ENCODE peak calls at places on chromosomes 11 and 22, in five cellular contexts. D is H1, M is GM13976, T is osteoblast, S is endodermal cell. F is an unnamed sample.

GRCh38 chr22:25563757-25564319 is 637 bp upstream of the GRK3 start:
- DNase-seq in M (peak), D (no peak), S (no peak), T (no peak), F (no peak)

GRCh38 chr11:97389270-97389669 is 999.5 kb downstream of the JRKL start:
- DNase-seq in M (no peak), S (no peak), T (no peak), D (no peak), F (no peak)

GRCh38 chr11:60672255-60672654 is 27.2 kb upstream of the MS4A8 start:
- DNase-seq in D (no peak), T (no peak), S (no peak), M (no peak), F (no peak)

GRCh38 chr11:1233351-1234053 is 10.6 kb downstream of the MUC5B start:
- DNase-seq in D (peak), M (no peak), S (peak), T (peak), F (no peak)

GRCh38 chr22:23471698-23472097 is 108.4 kb downstream of the IGLL1 start:
- DNase-seq in S (no peak), M (no peak), D (no peak), T (no peak), F (no peak)

GRCh38 chr11:20597137-20597923 is 2.1 kb upstream of the SLC6A5 start:
- DNase-seq in S (peak), T (peak), D (peak), M (no peak), F (no peak)

GRCh38 chr11:75966546-75967287 is 151.7 kb downstream of the UVRAG start:
- DNase-seq in S (no peak), M (peak), D (no peak), T (peak), F (no peak)

GRCh38 chr11:77517226-77517625 is 43.3 kb upstream of the PAK1 start:
- DNase-seq in D (peak), S (no peak), M (no peak), T (no peak), F (no peak)

GRCh38 chr11:31872074-31872440 is 60.9 kb upstream of the PAX6 start:
- DNase-seq in D (no peak), S (no peak), T (no peak), M (no peak), F (no peak)

GRCh38 chr11:31873115-31873514 is 62.0 kb upstream of the PAX6 start:
- DNase-seq in D (no peak), T (no peak), S (no peak), M (no peak), F (no peak)

GRCh38 chr11:31870609-31871309 is 59.6 kb upstream of the PAX6 start:
- DNase-seq in D (peak), M (peak), T (peak), S (peak), F (peak)

GRCh38 chr11:31874631-31875191 is 63.6 kb upstream of the PAX6 start:
- DNase-seq in D (no peak), T (no peak), S (no peak), M (no peak), F (no peak)

DNA sequence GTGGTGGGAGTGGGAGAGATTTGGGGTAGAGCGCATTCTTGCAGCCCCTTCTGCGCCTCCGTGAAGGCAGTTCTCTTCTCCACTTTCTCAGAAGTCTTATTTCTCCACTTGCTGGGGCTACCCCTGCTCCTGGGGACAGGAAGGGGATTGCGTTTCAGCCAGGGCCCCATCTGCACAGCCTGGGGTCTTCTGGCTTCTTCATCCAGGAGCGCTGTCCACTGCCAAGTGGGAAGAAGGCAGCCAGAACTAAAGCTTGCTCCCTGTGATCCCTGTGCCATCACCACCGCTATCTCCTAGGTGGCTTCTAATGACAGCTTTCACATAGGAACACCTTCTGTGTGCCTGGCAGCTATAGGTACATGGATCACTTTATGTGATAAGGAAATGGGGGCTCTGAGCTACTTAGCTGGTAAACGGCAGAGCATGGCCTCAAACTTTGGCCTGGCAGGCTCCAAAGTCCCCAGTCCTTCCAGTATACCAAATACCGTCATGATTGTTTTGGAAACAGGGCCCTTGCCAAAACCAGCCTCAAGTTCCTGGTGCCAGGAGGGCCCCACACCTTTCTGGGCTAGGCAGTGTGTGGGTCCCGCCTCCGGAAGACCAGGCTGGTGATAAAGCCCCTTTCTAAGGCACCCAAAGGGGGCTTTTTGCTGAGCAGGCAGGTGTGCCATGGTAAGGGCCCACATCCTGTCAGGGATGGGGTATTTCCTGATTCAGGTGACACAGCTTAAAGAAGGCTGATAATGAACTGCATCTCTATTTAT is 60.4 kb upstream of the PAX6 start:
- DNase-seq in T (no peak), M (no peak), S (peak), D (no peak), F (no peak)
- TF ChIP-seq CTCF in T (no peak), M (no peak), S (peak), D (no peak), F (no peak)

DNA sequence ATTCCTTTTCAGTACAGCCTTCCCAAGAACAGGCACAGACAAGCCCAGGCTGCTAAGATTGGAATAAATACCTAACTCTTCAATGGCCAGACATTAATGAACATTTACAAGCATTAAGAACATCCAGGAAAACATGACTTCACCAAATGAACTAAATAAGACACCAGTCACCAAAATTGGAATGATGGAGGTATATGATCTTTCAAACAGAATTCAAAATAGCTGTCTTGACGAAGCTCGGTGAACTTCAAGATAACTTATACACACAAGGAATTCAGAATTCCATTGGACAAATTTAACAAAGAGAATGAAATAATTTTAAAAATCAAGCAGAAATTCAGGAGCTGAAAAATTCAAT is 16.4 kb upstream of the DDX10 start:
- DNase-seq in M (no peak), T (no peak), D (no peak), S (no peak), F (no peak)
- TF ChIP-seq CTCF in M (no peak), T (no peak), D (no peak), S (no peak), F (no peak)

GRCh38 chr22:43859176-43859575 is 3.1 kb downstream of the SULT4A1 start:
- DNase-seq in S (peak), T (peak), M (no peak), D (no peak), F (no peak)
- TF ChIP-seq CTCF in S (no peak), T (no peak), M (no peak), D (no peak), F (no peak)

GRCh38 chr22:38706101-38706884 is 549 bp downstream of the GTPBP1 start:
- DNase-seq in D (peak), S (peak), M (peak), T (peak), F (peak)

GRCh38 chr22:38706885-38707180 is 1.1 kb downstream of the GTPBP1 start:
- DNase-seq in M (no peak), S (no peak), T (no peak), D (no peak), F (no peak)

GRCh38 chr22:38704568-38705234 is 1.0 kb upstream of the GTPBP1 start:
- DNase-seq in M (no peak), T (no peak), D (no peak), S (no peak), F (no peak)

GRCh38 chr22:38707346-38707745 is 1.6 kb downstream of the GTPBP1 start:
- DNase-seq in T (peak), M (no peak), D (no peak), S (no peak), F (no peak)

DNA sequence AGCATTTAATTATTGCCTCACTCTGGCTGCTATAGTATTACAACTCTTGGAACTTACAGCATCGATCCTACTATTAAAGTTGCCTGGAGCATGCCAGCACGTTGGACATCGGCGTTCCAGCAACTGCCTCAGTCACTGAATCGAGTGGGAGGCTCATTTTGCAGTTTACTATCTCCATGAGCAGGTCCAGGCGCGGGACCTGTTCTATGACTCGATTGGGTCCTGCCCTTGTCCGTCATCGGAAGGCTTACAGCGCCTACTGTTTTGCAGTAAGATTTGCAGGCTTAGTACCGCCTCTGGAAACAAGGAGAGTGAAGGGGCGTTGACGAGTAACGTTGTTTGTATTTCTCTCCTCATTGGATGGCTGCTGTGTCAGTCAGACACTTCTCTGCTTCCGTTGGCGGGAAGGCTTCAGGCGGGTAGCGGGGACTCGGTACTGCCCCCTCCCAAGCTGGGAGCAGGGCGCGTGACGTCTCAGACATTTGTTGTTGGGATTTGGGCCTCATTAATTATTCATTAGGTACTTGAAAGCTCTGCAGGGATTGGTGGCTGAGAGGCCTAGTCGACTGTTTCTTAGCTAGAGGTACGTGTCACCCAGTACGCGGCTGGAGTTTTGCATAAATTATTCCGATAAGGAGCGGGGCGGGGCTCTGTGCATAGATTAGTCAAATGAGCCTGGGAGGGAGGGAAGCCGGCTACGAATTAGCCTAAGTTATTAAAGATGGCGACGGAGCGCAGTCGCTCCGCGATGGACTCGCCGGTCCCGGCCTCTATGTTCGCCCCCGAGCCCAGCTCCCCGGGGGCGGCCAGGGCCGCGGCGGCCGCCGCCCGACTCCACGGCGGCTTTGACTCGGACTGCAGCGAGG is at the start of gene GTPBP1:
- DNase-seq in T (peak), S (peak), D (peak), M (peak), F (peak)
- TF ChIP-seq CTCF in T (peak), S (no peak), D (no peak), M (no peak), F (no peak)

DNA sequence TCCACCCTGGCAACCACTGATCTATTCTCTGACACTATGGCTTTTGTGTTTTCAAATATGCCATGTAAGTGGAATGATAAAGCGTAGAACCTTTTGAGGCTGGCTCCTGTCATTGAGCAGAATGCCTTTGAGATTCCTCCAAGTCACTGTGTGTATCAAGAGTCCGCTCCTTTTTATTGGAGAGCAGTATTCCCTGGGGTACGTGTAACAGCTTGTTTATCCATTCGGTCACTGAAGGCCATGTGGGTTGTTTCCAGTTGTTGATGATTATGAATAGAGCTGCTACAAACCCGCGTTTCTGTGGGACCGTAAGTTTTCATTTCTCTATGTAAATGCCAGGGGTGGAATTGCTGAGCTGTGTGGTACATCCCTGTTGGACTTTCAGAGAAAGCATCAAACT is 10.3 kb downstream of the TP53I11 start:
- DNase-seq in M (no peak), D (no peak), T (no peak), S (no peak), F (no peak)
- TF ChIP-seq CTCF in M (no peak), D (no peak), T (no peak), S (no peak), F (no peak)

GRCh38 chr22:20550057-20550817 is 42.8 kb downstream of the MED15 start:
- DNase-seq in T (no peak), D (no peak), M (no peak), S (no peak), F (no peak)

GRCh38 chr22:20550851-20551744 is 43.7 kb downstream of the MED15 start:
- DNase-seq in S (no peak), M (peak), D (no peak), T (peak), F (no peak)

GRCh38 chr22:20548806-20549205 is 41.4 kb downstream of the MED15 start:
- DNase-seq in T (no peak), S (no peak), M (no peak), D (no peak), F (no peak)

GRCh38 chr22:20547029-20547428 is 39.6 kb downstream of the MED15 start:
- DNase-seq in M (no peak), S (no peak), T (no peak), D (no peak), F (no peak)

DNA sequence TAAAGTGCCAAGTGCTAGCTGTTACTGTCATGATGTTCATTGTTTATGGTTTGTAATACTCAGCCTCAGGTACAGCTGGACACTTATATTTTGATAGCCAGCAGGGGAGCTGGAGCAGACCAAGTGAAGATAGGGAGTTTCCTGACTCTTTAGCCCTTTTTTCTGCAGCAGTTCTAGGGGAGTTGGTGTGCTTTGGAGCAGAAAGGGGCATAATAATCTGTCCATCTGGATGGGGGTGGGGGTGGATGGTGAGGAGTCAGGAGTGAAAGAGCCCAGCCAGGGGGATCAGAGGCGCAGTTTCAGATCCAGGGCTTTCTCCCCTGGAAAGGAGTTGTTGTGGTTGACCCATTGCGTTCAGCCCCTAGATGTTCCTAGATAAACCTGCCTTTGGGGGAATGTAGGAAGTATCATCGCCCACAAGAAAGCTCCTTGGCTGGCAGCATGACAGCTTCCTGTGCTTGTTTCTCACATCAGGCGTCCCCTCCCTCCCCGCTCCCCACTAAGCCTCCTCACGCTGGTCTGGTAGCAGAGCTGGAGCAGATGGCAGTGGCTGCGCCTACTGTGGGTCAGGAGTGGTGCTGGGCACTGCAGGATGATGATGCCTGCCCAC is 41.9 kb downstream of the MED15 start:
- DNase-seq in S (no peak), M (no peak), D (no peak), T (no peak), F (no peak)
- TF ChIP-seq CTCF in S (no peak), M (no peak), D (no peak), T (no peak), F (no peak)

GRCh38 chr22:44828193-44828592 is 75.8 kb downstream of the ARHGAP8 start:
- DNase-seq in D (peak), S (peak), T (peak), M (peak), F (no peak)
- TF ChIP-seq CTCF in D (peak), S (peak), T (peak), M (peak), F (peak)

GRCh38 chr11:69086741-69087524 is 38.2 kb downstream of the TPCN2 start:
- DNase-seq in M (no peak), T (no peak), S (no peak), D (no peak), F (no peak)

GRCh38 chr11:69085490-69086095 is 36.9 kb downstream of the TPCN2 start:
- DNase-seq in M (no peak), T (no peak), S (no peak), D (no peak), F (no peak)

GRCh38 chr11:69084371-69084770 is 35.6 kb downstream of the TPCN2 start:
- DNase-seq in M (no peak), D (no peak), S (no peak), T (no peak), F (no peak)

GRCh38 chr11:69087811-69088210 is 39.1 kb downstream of the TPCN2 start:
- DNase-seq in S (no peak), M (no peak), T (no peak), D (no peak), F (no peak)

DNA sequence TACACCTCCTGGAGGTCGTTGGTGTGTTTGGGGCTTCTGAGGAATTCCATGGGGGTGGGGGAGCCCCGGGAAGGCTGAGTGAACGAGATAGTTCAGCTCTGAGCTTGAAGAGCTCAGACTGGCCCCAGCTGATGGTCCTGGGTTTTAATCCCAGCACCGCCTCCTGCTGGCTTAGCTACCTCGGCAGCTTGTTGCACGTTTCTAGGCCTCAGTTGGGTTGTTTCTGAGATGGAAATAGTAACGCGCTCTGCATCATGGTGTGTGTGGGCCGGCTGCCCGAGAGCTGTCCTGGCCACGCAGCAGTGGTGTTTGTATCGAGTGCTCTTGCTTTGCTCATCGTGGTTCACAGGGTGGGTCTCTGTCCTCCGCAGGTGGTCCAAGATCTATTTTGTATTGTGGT is 37.4 kb downstream of the TPCN2 start:
- DNase-seq in M (no peak), D (no peak), T (no peak), S (peak), F (no peak)
- TF ChIP-seq CTCF in M (no peak), D (peak), T (no peak), S (peak), F (no peak)

GRCh38 chr11:36352919-36353318 is 56.8 kb downstream of the PRR5L start:
- DNase-seq in M (no peak), T (no peak), S (no peak), D (no peak), F (no peak)
- TF ChIP-seq CTCF in M (no peak), T (no peak), S (no peak), D (no peak), F (no peak)

F was measured in progenitor cell of endocrine pancreas.